ENCODE peak calls at places on chromosomes 12 and 14, in six cellular contexts. One of them, this sample, is unnamed.

GRCh38 chr14:100384819-100385813 is 62.0 kb downstream of the SLC25A47 start:
- DNase-seq in endothelial cell: no peak
- DNase-seq in Panc1: no peak
- DNase-seq in activated CD4-positive, CD25-positive, alpha-beta regulatory T cell treated with anti-CD3 and anti-CD28 coated beads, Interleukin-2, amount 50 U/mL, for 72 hours: no peak
- DNase-seq in activated naive CD4-positive, alpha-beta T cell treated with anti-CD3 and anti-CD28 coated beads, Interleukin-2, amount 10 ng/mL, durations not matched to agents 7 days and 5 days: no peak
- DNase-seq in CD8-positive, alpha-beta T cell: no peak
- DNase-seq in this sample: no peak

GRCh38 chr12:112025808-112026375 is 12.7 kb downstream of the ERP29 start:
- DNase-seq in Panc1: no peak
- DNase-seq in endothelial cell: no peak
- DNase-seq in activated CD4-positive, CD25-positive, alpha-beta regulatory T cell treated with anti-CD3 and anti-CD28 coated beads, Interleukin-2, amount 50 U/mL, for 72 hours: no peak
- DNase-seq in CD8-positive, alpha-beta T cell: no peak
- DNase-seq in activated naive CD4-positive, alpha-beta T cell treated with anti-CD3 and anti-CD28 coated beads, Interleukin-2, amount 10 ng/mL, durations not matched to agents 7 days and 5 days: no peak
- DNase-seq in this sample: no peak

GRCh38 chr14:100654814-100655795 is 67.9 kb upstream of the BEGAIN start:
- DNase-seq in CD8-positive, alpha-beta T cell: peak
- DNase-seq in activated naive CD4-positive, alpha-beta T cell treated with anti-CD3 and anti-CD28 coated beads, Interleukin-2, amount 10 ng/mL, durations not matched to agents 7 days and 5 days: peak
- DNase-seq in endothelial cell: peak
- DNase-seq in activated CD4-positive, CD25-positive, alpha-beta regulatory T cell treated with anti-CD3 and anti-CD28 coated beads, Interleukin-2, amount 50 U/mL, for 72 hours: peak
- DNase-seq in Panc1: no peak
- DNase-seq in this sample: no peak

GRCh38 chr12:56119361-56119796 is 1.3 kb downstream of the ZC3H10 start:
- DNase-seq in activated naive CD4-positive, alpha-beta T cell treated with anti-CD3 and anti-CD28 coated beads, Interleukin-2, amount 10 ng/mL, durations not matched to agents 7 days and 5 days: peak
- DNase-seq in endothelial cell: peak
- DNase-seq in activated CD4-positive, CD25-positive, alpha-beta regulatory T cell treated with anti-CD3 and anti-CD28 coated beads, Interleukin-2, amount 50 U/mL, for 72 hours: no peak
- DNase-seq in CD8-positive, alpha-beta T cell: peak
- DNase-seq in Panc1: no peak
- DNase-seq in this sample: peak

GRCh38 chr14:23930742-23931141 is 22.8 kb upstream of the DHRS4 start:
- DNase-seq in Panc1: no peak
- DNase-seq in activated CD4-positive, CD25-positive, alpha-beta regulatory T cell treated with anti-CD3 and anti-CD28 coated beads, Interleukin-2, amount 50 U/mL, for 72 hours: no peak
- DNase-seq in activated naive CD4-positive, alpha-beta T cell treated with anti-CD3 and anti-CD28 coated beads, Interleukin-2, amount 10 ng/mL, durations not matched to agents 7 days and 5 days: no peak
- DNase-seq in endothelial cell: no peak
- DNase-seq in CD8-positive, alpha-beta T cell: no peak
- DNase-seq in this sample: no peak

GRCh38 chr12:108265505-108265904 is 73.6 kb downstream of the CMKLR1 start:
- DNase-seq in endothelial cell: no peak
- DNase-seq in CD8-positive, alpha-beta T cell: no peak
- DNase-seq in Panc1: no peak
- DNase-seq in activated CD4-positive, CD25-positive, alpha-beta regulatory T cell treated with anti-CD3 and anti-CD28 coated beads, Interleukin-2, amount 50 U/mL, for 72 hours: no peak
- DNase-seq in activated naive CD4-positive, alpha-beta T cell treated with anti-CD3 and anti-CD28 coated beads, Interleukin-2, amount 10 ng/mL, durations not matched to agents 7 days and 5 days: no peak
- DNase-seq in this sample: no peak

GRCh38 chr14:54722791-54723432 is 156.0 kb downstream of the SAMD4A start:
- DNase-seq in endothelial cell: no peak
- DNase-seq in activated naive CD4-positive, alpha-beta T cell treated with anti-CD3 and anti-CD28 coated beads, Interleukin-2, amount 10 ng/mL, durations not matched to agents 7 days and 5 days: peak
- DNase-seq in activated CD4-positive, CD25-positive, alpha-beta regulatory T cell treated with anti-CD3 and anti-CD28 coated beads, Interleukin-2, amount 50 U/mL, for 72 hours: no peak
- DNase-seq in CD8-positive, alpha-beta T cell: no peak
- DNase-seq in Panc1: no peak
- DNase-seq in this sample: peak

GRCh38 chr14:46051801-46052200 is 599.8 kb downstream of the RPL10L start:
- DNase-seq in CD8-positive, alpha-beta T cell: no peak
- DNase-seq in activated naive CD4-positive, alpha-beta T cell treated with anti-CD3 and anti-CD28 coated beads, Interleukin-2, amount 10 ng/mL, durations not matched to agents 7 days and 5 days: no peak
- DNase-seq in endothelial cell: no peak
- DNase-seq in Panc1: no peak
- DNase-seq in activated CD4-positive, CD25-positive, alpha-beta regulatory T cell treated with anti-CD3 and anti-CD28 coated beads, Interleukin-2, amount 50 U/mL, for 72 hours: no peak
- DNase-seq in this sample: no peak